ENCODE peak calls at places on chromosomes 11 and 22, in five cellular contexts. J is GM23338, E is GM23248, M is mammary epithelial cell, W is HepG2. R is an unnamed sample.

GRCh38 chr22:49015993-49016908 is 811.4 kb downstream of the BRD1 start:
- DNase-seq in J (no peak), E (no peak), M (no peak), W (peak; percentile 27), R (no peak)

GRCh38 chr11:61581030-61581928 is at the start of gene SYT7:
- DNase-seq in J (peak; percentile 98), E (peak; percentile 96), M (peak; percentile 96), W (peak; percentile 87), R (peak; percentile 96)

GRCh38 chr22:37043828-37044538 is 7.6 kb upstream of the KCTD17 start:
- DNase-seq in J (peak; percentile 68), E (peak; percentile 31), M (peak; percentile 58), W (peak; percentile 77), R (peak; percentile 86)

GRCh38 chr22:26564181-26564580 is 25.8 kb downstream of the TPST2 start:
- DNase-seq in J (no peak), E (no peak), M (peak; percentile 83), W (no peak), R (no peak)

GRCh38 chr22:23789638-23790037 is 2.9 kb downstream of the SMARCB1 start:
- DNase-seq in J (no peak), E (no peak), M (no peak), W (peak; percentile 71), R (no peak)

GRCh38 chr11:84962018-84962417 is 665.1 kb downstream of the DLG2 start:
- DNase-seq in J (no peak), E (no peak), M (no peak), W (no peak), R (no peak)

GRCh38 chr11:40683010-40683409 is 776.4 kb downstream of the LRRC4C start:
- DNase-seq in J (peak; percentile 27), E (no peak), M (no peak), W (no peak), R (no peak)

GRCh38 chr11:75403983-75404658 is 4.8 kb downstream of the RPS3 start:
- DNase-seq in J (no peak), E (no peak), M (no peak), W (no peak), R (no peak)

GRCh38 chr22:49968831-49969661 is 8.5 kb downstream of the PIM3 start:
- DNase-seq in J (no peak), E (no peak), M (no peak), W (no peak), R (peak; percentile 35)

GRCh38 chr11:69480547-69481392 is 693 bp upstream of the LINC01488 start:
- DNase-seq in J (no peak), E (peak; percentile 32), M (no peak), W (peak; percentile 85), R (peak; percentile 57)

GRCh38 chr22:20247010-20247505 is 21.1 kb downstream of the RTN4R start:
- DNase-seq in J (peak; percentile 30), E (no peak), M (no peak), W (no peak), R (no peak)

GRCh38 chr11:11641581-11641980 is 19.8 kb upstream of the GALNT18 start:
- DNase-seq in J (no peak), E (no peak), M (peak; percentile 40), W (no peak), R (no peak)

GRCh38 chr22:44386386-44387035 is 73.8 kb upstream of the SHISAL1 start:
- DNase-seq in J (no peak), E (no peak), M (no peak), W (no peak), R (no peak)

GRCh38 chr11:10566257-10566956 is 2.1 kb downstream of the LYVE1 start:
- DNase-seq in J (no peak), E (peak; percentile 19), M (no peak), W (no peak), R (no peak)

GRCh38 chr11:12680246-12680939 is 6.2 kb downstream of the TEAD1 start:
- DNase-seq in J (peak; percentile 97), E (peak; percentile 96), M (peak; percentile 90), W (peak; percentile 44), R (peak; percentile 90)
- TF ChIP-seq EZH2 in J (no peak), E (no peak), M (no peak), W (no peak), R (no peak)

DNA sequence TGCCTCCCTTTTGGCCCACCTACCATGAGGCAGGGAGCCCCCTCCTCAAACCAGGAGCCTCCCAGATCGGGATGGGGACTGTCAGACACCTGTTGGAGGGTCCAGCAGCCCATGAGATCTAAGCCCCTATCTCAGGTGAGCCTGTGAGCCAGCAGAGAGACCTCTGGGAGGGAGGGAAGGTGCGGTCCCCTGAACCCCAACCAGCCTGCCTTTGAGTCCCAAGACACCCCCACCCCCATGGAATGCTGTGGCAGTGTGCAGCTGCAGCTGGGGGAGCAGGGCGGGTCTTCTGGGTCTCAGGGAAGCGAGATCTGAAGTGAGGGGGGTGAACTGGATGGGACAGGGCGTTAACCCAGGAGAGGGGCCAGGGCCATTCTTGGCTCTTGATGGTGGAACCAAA is 1.4 kb upstream of the CDKN1C start:
- DNase-seq in J (no peak), E (no peak), M (no peak), W (no peak), R (no peak)
- TF ChIP-seq EZH2 in J (no peak), E (no peak), M (no peak), W (no peak), R (no peak)

GRCh38 chr11:119148855-119149370 is at the start of gene ABCG4:
- DNase-seq in J (peak; percentile 70), E (peak; percentile 49), M (no peak), W (no peak), R (peak; percentile 49)
- TF ChIP-seq EZH2 in J (peak; percentile 52), E (no peak), M (no peak), W (no peak), R (peak; percentile 23)

GRCh38 chr11:16604784-16605439 is 133.5 kb upstream of the C11orf58 start:
- DNase-seq in J (peak; percentile 53), E (peak; percentile 53), M (peak; percentile 66), W (no peak), R (peak; percentile 77)
- TF ChIP-seq EZH2 in J (peak; percentile 90), E (peak; percentile 47), M (no peak), W (no peak), R (no peak)

DNA sequence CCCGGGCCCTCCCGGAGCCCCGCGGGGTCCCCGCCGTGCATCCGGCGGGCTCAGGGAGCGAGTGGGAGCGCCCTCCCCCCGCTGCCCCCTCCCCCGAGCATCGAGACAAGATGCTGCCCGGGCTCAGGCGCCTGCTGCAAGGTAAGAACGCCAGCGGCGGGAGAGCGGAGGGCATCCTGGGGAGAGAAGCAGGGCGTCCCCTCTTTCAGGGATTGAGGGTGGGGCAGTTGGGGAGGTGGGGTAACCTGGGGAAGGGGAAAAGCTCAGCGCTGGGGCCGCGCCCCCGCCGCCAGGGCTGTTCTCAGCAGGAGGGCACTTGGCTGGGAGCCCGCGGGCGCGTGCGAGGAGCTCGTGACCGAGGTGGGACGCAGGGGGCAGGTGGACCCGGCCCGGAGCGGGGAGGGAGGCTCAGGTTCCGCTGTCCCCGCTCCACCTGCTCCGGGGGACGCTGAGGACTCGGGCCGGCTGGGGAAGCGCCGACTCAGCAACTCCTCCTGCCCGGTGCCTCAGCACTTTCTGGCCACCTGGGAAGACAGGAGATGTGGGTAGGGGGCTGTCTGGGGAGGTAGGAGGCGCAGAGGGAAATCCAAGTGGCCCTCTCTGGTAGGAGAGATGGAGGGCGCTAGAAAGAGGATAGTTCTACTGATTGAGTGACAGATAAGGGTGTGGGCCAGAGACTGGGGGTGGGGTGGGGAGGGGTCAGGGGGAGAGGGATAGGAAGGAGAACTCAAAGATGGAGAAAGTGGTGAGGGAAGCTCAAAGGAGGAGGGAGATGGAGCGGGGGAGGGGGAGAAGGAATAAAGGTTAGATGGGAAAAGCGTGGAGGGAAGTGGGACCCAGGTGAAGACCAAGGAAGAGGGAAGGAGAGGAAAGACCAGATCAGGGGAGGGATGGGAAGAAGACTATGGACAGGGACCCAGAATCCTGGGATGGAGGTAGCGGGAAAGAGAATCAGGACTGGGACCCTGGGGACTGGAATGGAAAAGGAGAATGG is 725 bp downstream of the RTN4RL2 start:
- DNase-seq in J (peak; percentile 85), E (no peak), M (no peak), W (no peak), R (no peak)
- TF ChIP-seq EZH2 in J (no peak), E (no peak), M (no peak), W (no peak), R (peak; percentile 83)

GRCh38 chr11:62923634-62924411 is 2.7 kb upstream of the CHRM1 start:
- DNase-seq in J (peak; percentile 49), E (peak; percentile 43), M (no peak), W (no peak), R (no peak)
- TF ChIP-seq EZH2 in J (no peak), E (no peak), M (peak; percentile 51), W (no peak), R (peak; percentile 89)

GRCh38 chr11:31810779-31811647 is at the start of gene PAX6:
- DNase-seq in J (peak; percentile 89), E (peak; percentile 61), M (peak; percentile 13), W (peak; percentile 51), R (no peak)
- TF ChIP-seq EZH2 in J (peak; percentile 89), E (peak; percentile 92), M (peak; percentile 81), W (peak; percentile 91), R (peak; percentile 91)

DNA sequence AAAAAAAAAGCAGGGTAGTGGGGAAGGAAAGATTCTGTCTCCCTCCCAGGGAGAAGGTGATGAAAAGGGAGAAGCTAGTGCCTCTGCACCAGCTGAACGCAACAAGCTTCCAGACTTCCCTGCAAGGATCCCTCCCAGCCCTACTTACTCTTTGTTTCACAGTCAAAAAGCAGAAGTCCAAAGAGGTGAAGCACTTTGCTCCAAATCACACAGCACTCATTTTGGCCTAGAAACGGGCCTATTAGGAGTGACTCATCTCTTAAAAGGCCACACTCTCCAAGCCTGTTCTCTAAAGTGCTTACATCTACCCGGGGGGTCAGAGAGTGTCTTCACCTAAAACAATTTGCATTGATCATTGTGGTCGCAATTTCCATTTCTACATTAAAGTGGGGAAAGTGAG is 17.7 kb upstream of the GRK3 start:
- DNase-seq in J (no peak), E (no peak), M (no peak), W (no peak), R (no peak)
- TF ChIP-seq EZH2 in J (no peak), E (no peak), M (no peak), W (no peak), R (no peak)